ENCODE peak calls at places on chromosomes 2 and 18, in ten cellular contexts. One of them, this sample, is unnamed.

GRCh38 chr2:152555048-152555447 is 162.2 kb downstream of the PRPF40A start:
- DNase-seq in NCI-H2107: no peak
- DNase-seq in fibroblast of gingiva: peak; percentile 1
- DNase-seq in NCI-H2081: no peak
- DNase-seq in OCI-LY7: no peak
- DNase-seq in nephron progenitor cell: no peak
- DNase-seq in epithelial cell of esophagus: no peak
- DNase-seq in MM.1S: no peak
- DNase-seq in EL: no peak
- DNase-seq in stimulated activated CD4-positive, alpha-beta T cell treated with anti-CD3 and anti-CD28 coated beads, Interleukin-15, amount 100 ng/mL, for 1 hour: no peak
- DNase-seq in this sample: no peak

GRCh38 chr2:58535182-58535581 is 294.1 kb upstream of the FANCL start:
- DNase-seq in nephron progenitor cell: no peak
- DNase-seq in epithelial cell of esophagus: no peak
- DNase-seq in stimulated activated CD4-positive, alpha-beta T cell treated with anti-CD3 and anti-CD28 coated beads, Interleukin-15, amount 100 ng/mL, for 1 hour: no peak
- DNase-seq in fibroblast of gingiva: no peak
- DNase-seq in MM.1S: no peak
- DNase-seq in OCI-LY7: no peak
- DNase-seq in EL: no peak
- DNase-seq in NCI-H2107: peak; percentile 40
- DNase-seq in NCI-H2081: peak; percentile 83
- DNase-seq in this sample: no peak

GRCh38 chr18:33440011-33440383 is 524 bp downstream of the CCDC178 start:
- DNase-seq in MM.1S: no peak
- DNase-seq in nephron progenitor cell: peak; percentile 64
- DNase-seq in epithelial cell of esophagus: peak; percentile 44
- DNase-seq in EL: no peak
- DNase-seq in fibroblast of gingiva: peak; percentile 43
- DNase-seq in OCI-LY7: peak; percentile 8
- DNase-seq in stimulated activated CD4-positive, alpha-beta T cell treated with anti-CD3 and anti-CD28 coated beads, Interleukin-15, amount 100 ng/mL, for 1 hour: no peak
- DNase-seq in NCI-H2107: no peak
- DNase-seq in NCI-H2081: peak; percentile 34
- DNase-seq in this sample: no peak

GRCh38 chr18:9614401-9615279 is at the start of gene PPP4R1:
- DNase-seq in NCI-H2107: no peak
- DNase-seq in OCI-LY7: peak; percentile 77
- DNase-seq in stimulated activated CD4-positive, alpha-beta T cell treated with anti-CD3 and anti-CD28 coated beads, Interleukin-15, amount 100 ng/mL, for 1 hour: peak; percentile 40
- DNase-seq in EL: peak; percentile 75
- DNase-seq in epithelial cell of esophagus: peak; percentile 84
- DNase-seq in MM.1S: peak; percentile 66
- DNase-seq in nephron progenitor cell: peak; percentile 85
- DNase-seq in fibroblast of gingiva: peak; percentile 73
- DNase-seq in NCI-H2081: peak; percentile 68
- DNase-seq in this sample: peak; percentile 85

GRCh38 chr2:3725458-3726250 is 22.3 kb downstream of the DCDC2C start:
- DNase-seq in OCI-LY7: no peak
- DNase-seq in MM.1S: no peak
- DNase-seq in fibroblast of gingiva: no peak
- DNase-seq in EL: no peak
- DNase-seq in epithelial cell of esophagus: no peak
- DNase-seq in nephron progenitor cell: no peak
- DNase-seq in NCI-H2081: no peak
- DNase-seq in NCI-H2107: no peak
- DNase-seq in stimulated activated CD4-positive, alpha-beta T cell treated with anti-CD3 and anti-CD28 coated beads, Interleukin-15, amount 100 ng/mL, for 1 hour: no peak
- DNase-seq in this sample: no peak

GRCh38 chr2:206616141-206616540 is 26.1 kb upstream of the FAM237A start:
- DNase-seq in NCI-H2107: no peak
- DNase-seq in epithelial cell of esophagus: peak; percentile 72
- DNase-seq in MM.1S: no peak
- DNase-seq in NCI-H2081: no peak
- DNase-seq in EL: no peak
- DNase-seq in nephron progenitor cell: no peak
- DNase-seq in fibroblast of gingiva: no peak
- DNase-seq in stimulated activated CD4-positive, alpha-beta T cell treated with anti-CD3 and anti-CD28 coated beads, Interleukin-15, amount 100 ng/mL, for 1 hour: no peak
- DNase-seq in OCI-LY7: no peak
- DNase-seq in this sample: peak; percentile 2

GRCh38 chr2:24231461-24231881 is 56.6 kb downstream of the FAM228A start:
- DNase-seq in MM.1S: no peak
- DNase-seq in stimulated activated CD4-positive, alpha-beta T cell treated with anti-CD3 and anti-CD28 coated beads, Interleukin-15, amount 100 ng/mL, for 1 hour: no peak
- DNase-seq in EL: peak; percentile 31
- DNase-seq in fibroblast of gingiva: no peak
- DNase-seq in epithelial cell of esophagus: peak; percentile 30
- DNase-seq in NCI-H2107: no peak
- DNase-seq in OCI-LY7: no peak
- DNase-seq in NCI-H2081: no peak
- DNase-seq in nephron progenitor cell: no peak
- DNase-seq in this sample: no peak

GRCh38 chr2:49914281-49914680 is 760.0 kb upstream of the FSHR start:
- DNase-seq in fibroblast of gingiva: no peak
- DNase-seq in stimulated activated CD4-positive, alpha-beta T cell treated with anti-CD3 and anti-CD28 coated beads, Interleukin-15, amount 100 ng/mL, for 1 hour: no peak
- DNase-seq in EL: peak; percentile 0
- DNase-seq in MM.1S: no peak
- DNase-seq in nephron progenitor cell: no peak
- DNase-seq in OCI-LY7: no peak
- DNase-seq in epithelial cell of esophagus: peak; percentile 80
- DNase-seq in NCI-H2081: no peak
- DNase-seq in NCI-H2107: peak; percentile 72
- DNase-seq in this sample: peak; percentile 21

GRCh38 chr2:181678033-181678586 is 2.2 kb downstream of the NEUROD1 start:
- DNase-seq in epithelial cell of esophagus: peak; percentile 85
- DNase-seq in fibroblast of gingiva: peak; percentile 62
- DNase-seq in stimulated activated CD4-positive, alpha-beta T cell treated with anti-CD3 and anti-CD28 coated beads, Interleukin-15, amount 100 ng/mL, for 1 hour: peak; percentile 12
- DNase-seq in OCI-LY7: no peak
- DNase-seq in nephron progenitor cell: peak; percentile 95
- DNase-seq in NCI-H2107: no peak
- DNase-seq in MM.1S: no peak
- DNase-seq in EL: peak; percentile 55
- DNase-seq in NCI-H2081: no peak
- DNase-seq in this sample: no peak

GRCh38 chr2:109102588-109103233 is 26.3 kb upstream of the SH3RF3 start:
- DNase-seq in EL: no peak
- DNase-seq in NCI-H2081: no peak
- DNase-seq in OCI-LY7: no peak
- DNase-seq in fibroblast of gingiva: no peak
- DNase-seq in stimulated activated CD4-positive, alpha-beta T cell treated with anti-CD3 and anti-CD28 coated beads, Interleukin-15, amount 100 ng/mL, for 1 hour: no peak
- DNase-seq in MM.1S: no peak
- DNase-seq in nephron progenitor cell: no peak
- DNase-seq in epithelial cell of esophagus: no peak
- DNase-seq in NCI-H2107: no peak
- DNase-seq in this sample: no peak

GRCh38 chr2:33022989-33023731 is 76.4 kb downstream of the LTBP1 start:
- DNase-seq in fibroblast of gingiva: peak; percentile 57
- DNase-seq in stimulated activated CD4-positive, alpha-beta T cell treated with anti-CD3 and anti-CD28 coated beads, Interleukin-15, amount 100 ng/mL, for 1 hour: no peak
- DNase-seq in NCI-H2107: no peak
- DNase-seq in MM.1S: no peak
- DNase-seq in EL: peak; percentile 86
- DNase-seq in epithelial cell of esophagus: peak; percentile 79
- DNase-seq in OCI-LY7: no peak
- DNase-seq in NCI-H2081: no peak
- DNase-seq in nephron progenitor cell: no peak
- DNase-seq in this sample: peak; percentile 12

GRCh38 chr2:142290931-142291330 is 160.1 kb upstream of the LRP1B start:
- DNase-seq in OCI-LY7: no peak
- DNase-seq in fibroblast of gingiva: no peak
- DNase-seq in EL: peak; percentile 3
- DNase-seq in epithelial cell of esophagus: peak; percentile 60
- DNase-seq in NCI-H2081: no peak
- DNase-seq in stimulated activated CD4-positive, alpha-beta T cell treated with anti-CD3 and anti-CD28 coated beads, Interleukin-15, amount 100 ng/mL, for 1 hour: no peak
- DNase-seq in nephron progenitor cell: no peak
- DNase-seq in NCI-H2107: no peak
- DNase-seq in MM.1S: no peak
- DNase-seq in this sample: no peak

GRCh38 chr2:168809537-168809936 is 7.1 kb downstream of the NOSTRIN start:
- DNase-seq in OCI-LY7: no peak
- DNase-seq in MM.1S: no peak
- DNase-seq in epithelial cell of esophagus: no peak
- DNase-seq in NCI-H2107: no peak
- DNase-seq in NCI-H2081: no peak
- DNase-seq in EL: no peak
- DNase-seq in stimulated activated CD4-positive, alpha-beta T cell treated with anti-CD3 and anti-CD28 coated beads, Interleukin-15, amount 100 ng/mL, for 1 hour: no peak
- DNase-seq in fibroblast of gingiva: no peak
- DNase-seq in nephron progenitor cell: no peak
- DNase-seq in this sample: no peak

GRCh38 chr18:2442726-2443275 is 128.5 kb downstream of the METTL4 start:
- DNase-seq in MM.1S: no peak
- DNase-seq in NCI-H2081: no peak
- DNase-seq in NCI-H2107: no peak
- DNase-seq in nephron progenitor cell: no peak
- DNase-seq in fibroblast of gingiva: no peak
- DNase-seq in stimulated activated CD4-positive, alpha-beta T cell treated with anti-CD3 and anti-CD28 coated beads, Interleukin-15, amount 100 ng/mL, for 1 hour: no peak
- DNase-seq in OCI-LY7: no peak
- DNase-seq in epithelial cell of esophagus: peak; percentile 72
- DNase-seq in EL: peak; percentile 63
- DNase-seq in this sample: peak; percentile 23

GRCh38 chr2:44528595-44528994 is 166.8 kb downstream of the CAMKMT start:
- DNase-seq in stimulated activated CD4-positive, alpha-beta T cell treated with anti-CD3 and anti-CD28 coated beads, Interleukin-15, amount 100 ng/mL, for 1 hour: no peak
- DNase-seq in OCI-LY7: no peak
- DNase-seq in EL: peak; percentile 80
- DNase-seq in NCI-H2081: no peak
- DNase-seq in NCI-H2107: no peak
- DNase-seq in MM.1S: no peak
- DNase-seq in nephron progenitor cell: no peak
- DNase-seq in fibroblast of gingiva: peak; percentile 88
- DNase-seq in epithelial cell of esophagus: peak; percentile 65
- DNase-seq in this sample: no peak

GRCh38 chr2:10360460-10361219 is 57.9 kb downstream of the HPCAL1 start:
- DNase-seq in NCI-H2107: no peak
- DNase-seq in stimulated activated CD4-positive, alpha-beta T cell treated with anti-CD3 and anti-CD28 coated beads, Interleukin-15, amount 100 ng/mL, for 1 hour: no peak
- DNase-seq in OCI-LY7: no peak
- DNase-seq in epithelial cell of esophagus: no peak
- DNase-seq in MM.1S: no peak
- DNase-seq in EL: no peak
- DNase-seq in fibroblast of gingiva: no peak
- DNase-seq in nephron progenitor cell: no peak
- DNase-seq in NCI-H2081: no peak
- DNase-seq in this sample: no peak

GRCh38 chr2:207830778-207831549 is 61.3 kb upstream of the FZD5 start:
- DNase-seq in NCI-H2107: no peak
- DNase-seq in MM.1S: no peak
- DNase-seq in nephron progenitor cell: no peak
- DNase-seq in EL: no peak
- DNase-seq in OCI-LY7: no peak
- DNase-seq in fibroblast of gingiva: no peak
- DNase-seq in stimulated activated CD4-positive, alpha-beta T cell treated with anti-CD3 and anti-CD28 coated beads, Interleukin-15, amount 100 ng/mL, for 1 hour: no peak
- DNase-seq in epithelial cell of esophagus: no peak
- DNase-seq in NCI-H2081: no peak
- DNase-seq in this sample: no peak

GRCh38 chr2:196927318-196928225 is 1.1 kb upstream of the PGAP1 start:
- DNase-seq in NCI-H2107: no peak
- DNase-seq in stimulated activated CD4-positive, alpha-beta T cell treated with anti-CD3 and anti-CD28 coated beads, Interleukin-15, amount 100 ng/mL, for 1 hour: no peak
- DNase-seq in EL: peak; percentile 64
- DNase-seq in epithelial cell of esophagus: peak; percentile 85
- DNase-seq in fibroblast of gingiva: peak; percentile 70
- DNase-seq in NCI-H2081: peak; percentile 52
- DNase-seq in OCI-LY7: peak; percentile 7
- DNase-seq in nephron progenitor cell: no peak
- DNase-seq in MM.1S: peak; percentile 15
- DNase-seq in this sample: peak; percentile 18

GRCh38 chr2:216001612-216002215 is 11.6 kb downstream of the MREG start:
- DNase-seq in EL: no peak
- DNase-seq in OCI-LY7: no peak
- DNase-seq in epithelial cell of esophagus: no peak
- DNase-seq in nephron progenitor cell: no peak
- DNase-seq in NCI-H2107: no peak
- DNase-seq in NCI-H2081: no peak
- DNase-seq in stimulated activated CD4-positive, alpha-beta T cell treated with anti-CD3 and anti-CD28 coated beads, Interleukin-15, amount 100 ng/mL, for 1 hour: no peak
- DNase-seq in MM.1S: no peak
- DNase-seq in fibroblast of gingiva: no peak
- DNase-seq in this sample: no peak

GRCh38 chr2:28300921-28301341 is 91.7 kb upstream of the FOSL2 start:
- DNase-seq in NCI-H2081: no peak
- DNase-seq in NCI-H2107: no peak
- DNase-seq in EL: peak; percentile 48
- DNase-seq in nephron progenitor cell: no peak
- DNase-seq in OCI-LY7: no peak
- DNase-seq in epithelial cell of esophagus: no peak
- DNase-seq in MM.1S: no peak
- DNase-seq in fibroblast of gingiva: peak; percentile 95
- DNase-seq in stimulated activated CD4-positive, alpha-beta T cell treated with anti-CD3 and anti-CD28 coated beads, Interleukin-15, amount 100 ng/mL, for 1 hour: no peak
- DNase-seq in this sample: no peak

GRCh38 chr2:98743835-98744234 is 12.9 kb upstream of the MGAT4A start:
- DNase-seq in MM.1S: no peak
- DNase-seq in NCI-H2081: no peak
- DNase-seq in epithelial cell of esophagus: peak; percentile 45
- DNase-seq in EL: no peak
- DNase-seq in NCI-H2107: no peak
- DNase-seq in OCI-LY7: no peak
- DNase-seq in nephron progenitor cell: no peak
- DNase-seq in fibroblast of gingiva: no peak
- DNase-seq in stimulated activated CD4-positive, alpha-beta T cell treated with anti-CD3 and anti-CD28 coated beads, Interleukin-15, amount 100 ng/mL, for 1 hour: no peak
- DNase-seq in this sample: peak; percentile 24

GRCh38 chr2:235854276-235854675 is 313.9 kb downstream of the GBX2 start:
- DNase-seq in MM.1S: no peak
- DNase-seq in EL: no peak
- DNase-seq in fibroblast of gingiva: no peak
- DNase-seq in stimulated activated CD4-positive, alpha-beta T cell treated with anti-CD3 and anti-CD28 coated beads, Interleukin-15, amount 100 ng/mL, for 1 hour: no peak
- DNase-seq in epithelial cell of esophagus: peak; percentile 5
- DNase-seq in nephron progenitor cell: no peak
- DNase-seq in NCI-H2107: no peak
- DNase-seq in NCI-H2081: no peak
- DNase-seq in OCI-LY7: no peak
- DNase-seq in this sample: no peak

GRCh38 chr2:187500585-187501359 is 52.7 kb upstream of the CALCRL start:
- DNase-seq in OCI-LY7: no peak
- DNase-seq in stimulated activated CD4-positive, alpha-beta T cell treated with anti-CD3 and anti-CD28 coated beads, Interleukin-15, amount 100 ng/mL, for 1 hour: no peak
- DNase-seq in EL: peak; percentile 66
- DNase-seq in fibroblast of gingiva: peak; percentile 77
- DNase-seq in MM.1S: peak; percentile 30
- DNase-seq in NCI-H2107: no peak
- DNase-seq in epithelial cell of esophagus: peak; percentile 40
- DNase-seq in nephron progenitor cell: no peak
- DNase-seq in NCI-H2081: no peak
- DNase-seq in this sample: peak; percentile 31

GRCh38 chr2:88828397-88829137 is 137.1 kb downstream of the RPIA start:
- DNase-seq in OCI-LY7: peak; percentile 93
- DNase-seq in NCI-H2081: peak; percentile 19
- DNase-seq in epithelial cell of esophagus: peak; percentile 43
- DNase-seq in nephron progenitor cell: no peak
- DNase-seq in EL: peak; percentile 6
- DNase-seq in NCI-H2107: no peak
- DNase-seq in stimulated activated CD4-positive, alpha-beta T cell treated with anti-CD3 and anti-CD28 coated beads, Interleukin-15, amount 100 ng/mL, for 1 hour: no peak
- DNase-seq in MM.1S: no peak
- DNase-seq in fibroblast of gingiva: no peak
- DNase-seq in this sample: no peak

GRCh38 chr2:63658176-63658968 is 69.6 kb downstream of the MDH1 start:
- DNase-seq in nephron progenitor cell: no peak
- DNase-seq in NCI-H2107: no peak
- DNase-seq in epithelial cell of esophagus: peak; percentile 11
- DNase-seq in fibroblast of gingiva: no peak
- DNase-seq in EL: peak; percentile 26
- DNase-seq in MM.1S: no peak
- DNase-seq in NCI-H2081: no peak
- DNase-seq in OCI-LY7: no peak
- DNase-seq in stimulated activated CD4-positive, alpha-beta T cell treated with anti-CD3 and anti-CD28 coated beads, Interleukin-15, amount 100 ng/mL, for 1 hour: no peak
- DNase-seq in this sample: no peak

GRCh38 chr2:109021895-109022300 is 32.9 kb upstream of the EDAR start:
- DNase-seq in NCI-H2107: no peak
- DNase-seq in MM.1S: no peak
- DNase-seq in OCI-LY7: no peak
- DNase-seq in epithelial cell of esophagus: no peak
- DNase-seq in EL: no peak
- DNase-seq in fibroblast of gingiva: no peak
- DNase-seq in nephron progenitor cell: no peak
- DNase-seq in NCI-H2081: no peak
- DNase-seq in stimulated activated CD4-positive, alpha-beta T cell treated with anti-CD3 and anti-CD28 coated beads, Interleukin-15, amount 100 ng/mL, for 1 hour: no peak
- DNase-seq in this sample: no peak

GRCh38 chr2:86003967-86004366 is 101.7 kb downstream of the POLR1A start:
- DNase-seq in NCI-H2081: no peak
- DNase-seq in epithelial cell of esophagus: no peak
- DNase-seq in OCI-LY7: peak; percentile 26
- DNase-seq in EL: no peak
- DNase-seq in nephron progenitor cell: no peak
- DNase-seq in NCI-H2107: no peak
- DNase-seq in fibroblast of gingiva: no peak
- DNase-seq in stimulated activated CD4-positive, alpha-beta T cell treated with anti-CD3 and anti-CD28 coated beads, Interleukin-15, amount 100 ng/mL, for 1 hour: no peak
- DNase-seq in MM.1S: no peak
- DNase-seq in this sample: no peak

GRCh38 chr2:49943944-49944803 is 789.9 kb upstream of the FSHR start:
- DNase-seq in epithelial cell of esophagus: no peak
- DNase-seq in OCI-LY7: no peak
- DNase-seq in stimulated activated CD4-positive, alpha-beta T cell treated with anti-CD3 and anti-CD28 coated beads, Interleukin-15, amount 100 ng/mL, for 1 hour: no peak
- DNase-seq in MM.1S: peak; percentile 18
- DNase-seq in EL: no peak
- DNase-seq in fibroblast of gingiva: no peak
- DNase-seq in nephron progenitor cell: no peak
- DNase-seq in NCI-H2081: no peak
- DNase-seq in NCI-H2107: no peak
- DNase-seq in this sample: no peak